ENCODE peak calls at places on chromosomes 1 and 21, in five cellular contexts. P is GM23338, E is type B pancreatic cell, L is cardiac fibroblast, O is omental fat pad. Q is an unnamed sample.

GRCh38 chr1:59595774-59596173 is 219.0 kb upstream of the HOOK1 start:
- DNase-seq in E (no peak), P (no peak), O (no peak), L (peak; percentile 23), Q (no peak)

GRCh38 chr1:67948155-67949075 is 102.0 kb downstream of the DIRAS3 start:
- DNase-seq in E (no peak), O (no peak), P (no peak), L (peak; percentile 77), Q (no peak)

GRCh38 chr1:40389234-40389815 is 15.8 kb downstream of the SMAP2 start:
- DNase-seq in E (no peak), O (no peak), L (no peak), P (no peak), Q (no peak)

GRCh38 chr1:27306892-27307850 is 14.8 kb upstream of the TMEM222 start:
- DNase-seq in O (no peak), P (peak; percentile 82), L (no peak), E (no peak), Q (no peak)

GRCh38 chr1:35725591-35725990 is 6.9 kb upstream of the C1orf216 start:
- DNase-seq in P (peak; percentile 34), L (no peak), E (no peak), O (no peak), Q (no peak)

GRCh38 chr1:33864460-33865389 is 846 bp downstream of the HMGB4 start:
- DNase-seq in O (no peak), P (no peak), L (no peak), E (no peak), Q (no peak)

GRCh38 chr1:200488375-200489165 is 78.7 kb upstream of the ZNF281 start:
- DNase-seq in E (no peak), O (no peak), L (peak; percentile 88), P (peak; percentile 91), Q (no peak)

GRCh38 chr1:115062542-115063004 is 26.7 kb downstream of the TSPAN2 start:
- DNase-seq in L (peak; percentile 29), E (no peak), O (no peak), P (no peak), Q (peak; percentile 44)

GRCh38 chr1:154847891-154848290 is 22.2 kb downstream of the KCNN3 start:
- DNase-seq in E (no peak), L (no peak), P (no peak), O (no peak), Q (no peak)

GRCh38 chr1:108661030-108661609 is at the start of gene HENMT1:
- DNase-seq in P (peak; percentile 82), O (no peak), L (peak; percentile 74), E (peak; percentile 77), Q (peak; percentile 75)

GRCh38 chr1:2469103-2469940 is 6.8 kb upstream of the PLCH2 start:
- DNase-seq in E (no peak), L (no peak), O (no peak), P (no peak), Q (no peak)

GRCh38 chr1:207898836-207899235 is 12.1 kb downstream of the CD34 start:
- DNase-seq in E (no peak), P (no peak), O (no peak), L (no peak), Q (no peak)

GRCh38 chr1:5554111-5554510 is 438.1 kb downstream of the NPHP4 start:
- DNase-seq in L (no peak), E (peak; percentile 32), O (no peak), P (no peak), Q (no peak)

GRCh38 chr1:109877320-109877771 is 33.3 kb upstream of the CSF1 start:
- DNase-seq in L (peak; percentile 92), O (no peak), E (no peak), P (peak; percentile 91), Q (no peak)

GRCh38 chr1:30047576-30047975 is 675.8 kb downstream of the MATN1 start:
- DNase-seq in E (peak; percentile 49), L (no peak), O (no peak), P (no peak), Q (no peak)

GRCh38 chr21:14405225-14405624 is 22.3 kb upstream of the HSPA13 start:
- DNase-seq in E (no peak), L (no peak), O (no peak), P (no peak), Q (no peak)
- TF ChIP-seq CTCF in E (no peak), L (no peak), O (no peak), P (no peak), Q (no peak)

GRCh38 chr1:28640766-28641165 is 2.1 kb downstream of the TAF12 start:
- DNase-seq in P (peak; percentile 36), O (no peak), E (no peak), L (peak; percentile 24), Q (no peak)
- TF ChIP-seq CTCF in P (peak; percentile 31), O (no peak), E (peak; percentile 50), L (peak; percentile 37), Q (no peak)

DNA sequence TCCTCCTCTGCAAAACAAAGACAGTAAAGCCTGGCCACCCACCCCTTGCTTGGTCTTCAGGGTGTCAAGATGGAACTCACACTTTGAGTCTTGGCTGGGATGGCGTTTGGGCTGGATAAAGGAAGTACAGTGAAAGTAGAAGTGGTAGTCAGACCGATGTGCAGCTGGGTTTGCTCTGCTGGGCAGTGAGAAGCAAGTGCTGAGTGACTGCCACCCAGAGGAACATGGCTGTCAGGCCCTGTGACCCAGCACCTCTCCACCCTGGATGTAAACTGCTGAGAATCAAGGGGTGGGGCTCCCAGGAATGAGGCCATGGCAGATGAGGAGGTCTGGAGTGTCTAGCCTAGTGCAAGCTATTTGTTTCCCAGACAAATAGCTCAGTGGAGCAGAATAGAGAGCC is 51.2 kb downstream of the POFUT2 start:
- DNase-seq in O (no peak), P (no peak), E (no peak), L (no peak), Q (no peak)
- TF ChIP-seq CTCF in O (no peak), P (peak; percentile 25), E (no peak), L (no peak), Q (no peak)

GRCh38 chr1:171119648-171120047 is 28.9 kb downstream of the FMO3 start:
- DNase-seq in L (no peak), P (no peak), E (no peak), O (no peak), Q (no peak)
- TF ChIP-seq CTCF in L (no peak), P (no peak), E (no peak), O (no peak), Q (no peak)

GRCh38 chr1:196723325-196724185 is 51.1 kb upstream of the CFHR3 start:
- DNase-seq in L (peak; percentile 65), O (no peak), P (peak; percentile 92), E (no peak), Q (no peak)
- TF ChIP-seq CTCF in L (peak; percentile 70), O (no peak), P (peak; percentile 95), E (peak; percentile 73), Q (no peak)

Q was measured in activated B cell treated with CpG ODN at 0.5 μM for 24 hours.